ENCODE peak calls at places on chromosome 12, in ten cellular contexts. O, N, Q, S, X, K, M, F, J and R are unnamed samples.

GRCh38 chr12:42426733-42427132 is 100.8 kb downstream of the PPHLN1 start:
- DNase-seq in F (peak; percentile 72), N (no peak), S (no peak), O (no peak), K (no peak), M (peak; percentile 74), Q (no peak), J (no peak), X (peak; percentile 27), R (peak; percentile 70)

GRCh38 chr12:101200824-101201223 is 9.2 kb downstream of the SLC5A8 start:
- DNase-seq in S (no peak), Q (no peak), X (no peak), K (no peak), J (no peak), M (no peak), F (no peak), O (no peak), N (no peak), R (no peak)

GRCh38 chr12:71645268-71645667 is 18.4 kb downstream of the ZFC3H1 start:
- DNase-seq in K (no peak), Q (no peak), F (no peak), N (no peak), X (no peak), O (no peak), S (no peak), J (no peak), M (no peak), R (no peak)

GRCh38 chr12:49133590-49133989 is 2.4 kb upstream of the TUBA1B start:
- DNase-seq in Q (no peak), J (no peak), M (no peak), F (no peak), S (no peak), X (no peak), O (no peak), K (no peak), N (no peak), R (no peak)

GRCh38 chr12:26940820-26941219 is 2.5 kb downstream of the FGFR1OP2 start:
- DNase-seq in K (no peak), F (peak; percentile 15), J (no peak), M (peak; percentile 18), X (no peak), N (no peak), S (no peak), O (no peak), Q (no peak), R (peak; percentile 40)

GRCh38 chr12:132513458-132514135 is 23.6 kb downstream of the FBRSL1 start:
- DNase-seq in S (no peak), N (no peak), J (no peak), X (no peak), M (no peak), K (no peak), F (no peak), O (no peak), Q (no peak), R (no peak)

GRCh38 chr12:4483885-4484823 is 38.5 kb upstream of the FGF6 start:
- DNase-seq in K (no peak), S (no peak), J (no peak), Q (no peak), F (no peak), M (peak; percentile 96), X (no peak), O (no peak), N (no peak), R (no peak)

GRCh38 chr12:106096376-106096775 is 42.4 kb downstream of the NUAK1 start:
- DNase-seq in S (no peak), K (no peak), N (peak; percentile 82), X (peak; percentile 80), O (peak; percentile 31), Q (no peak), J (no peak), F (no peak), M (peak; percentile 18), R (no peak)

GRCh38 chr12:73384592-73384991 is 1112.4 kb downstream of the TRHDE start:
- DNase-seq in J (no peak), F (no peak), S (no peak), Q (no peak), O (no peak), K (no peak), N (no peak), X (no peak), M (no peak), R (no peak)

GRCh38 chr12:47212701-47213039 is 132.9 kb upstream of the AMIGO2 start:
- DNase-seq in M (no peak), J (no peak), X (no peak), O (no peak), N (no peak), Q (no peak), S (no peak), F (no peak), K (no peak), R (no peak)
- H3K4me3 ChIP-seq in M (no peak overlapping the region), J (no peak overlapping the region), X (no peak overlapping the region), O (no peak overlapping the region), N (no peak overlapping the region), Q (no peak overlapping the region), S (no peak overlapping the region), F (no peak overlapping the region), K (no peak overlapping the region), R (no peak overlapping the region)

GRCh38 chr12:114858388-114859146 is 174.6 kb upstream of the TBX3 start:
- DNase-seq in J (no peak), M (no peak), X (no peak), Q (no peak), S (no peak), K (no peak), O (no peak), N (no peak), F (no peak), R (no peak)
- TF ChIP-seq CTCF in J (no peak), M (no peak), X (peak; percentile 16), Q (no peak), S (no peak), K (peak; percentile 58), O (no peak), N (no peak), F (no peak), R (peak; percentile 33)

GRCh38 chr12:34297126-34297789 is 275.0 kb downstream of the ALG10 start:
- DNase-seq in X (no peak), S (no peak), N (peak; percentile 21), K (peak; percentile 1), F (no peak), J (no peak), Q (no peak), M (no peak), O (no peak), R (no peak)

GRCh38 chr12:34298176-34298970 is 276.1 kb downstream of the ALG10 start:
- DNase-seq in M (no peak), J (no peak), O (no peak), Q (no peak), K (peak; percentile 0), F (no peak), N (no peak), X (no peak), S (no peak), R (no peak)

GRCh38 chr12:34298971-34299801 is 276.9 kb downstream of the ALG10 start:
- DNase-seq in Q (no peak), F (no peak), K (no peak), S (no peak), J (no peak), O (no peak), X (no peak), M (no peak), N (no peak), R (no peak)

GRCh38 chr12:34296143-34297041 is 274.1 kb downstream of the ALG10 start:
- DNase-seq in N (peak; percentile 52), K (peak; percentile 2), O (no peak), F (no peak), S (no peak), J (peak; percentile 12), Q (no peak), M (no peak), X (no peak), R (no peak)

GRCh38 chr12:34297790-34298164 is 275.5 kb downstream of the ALG10 start:
- DNase-seq in F (no peak), O (no peak), S (no peak), N (no peak), J (no peak), M (no peak), X (no peak), K (peak; percentile 0), Q (no peak), R (no peak)
- H3K4me3 ChIP-seq in F (no peak overlapping the region), O (no peak overlapping the region), S (no peak overlapping the region), N (no peak overlapping the region), J (no peak overlapping the region), M (no peak overlapping the region), X (no peak overlapping the region), K (no peak overlapping the region), Q (no peak overlapping the region), R (no peak overlapping the region)

DNA sequence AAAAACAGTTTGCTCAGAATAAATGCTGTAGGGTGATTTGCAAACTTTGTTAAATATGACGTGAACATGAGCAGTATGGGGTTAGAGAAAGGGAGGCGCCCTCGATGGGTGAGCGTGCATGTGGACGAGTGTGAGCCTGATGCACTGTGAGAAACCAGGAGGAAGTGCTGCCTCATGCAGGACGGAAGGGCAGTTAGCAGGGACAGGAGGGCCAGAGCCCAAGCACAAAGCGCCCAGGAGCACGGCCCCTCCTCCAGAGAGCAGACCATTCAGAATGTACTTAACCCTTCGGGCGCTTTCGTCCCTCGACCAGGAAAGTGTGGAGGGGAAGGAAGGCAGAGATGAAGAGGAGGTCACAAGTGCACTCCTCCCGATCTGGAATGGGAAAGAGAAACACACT is 44.9 kb downstream of the TCHP start:
- DNase-seq in F (peak; percentile 82), J (no peak), N (no peak), K (no peak), X (peak; percentile 34), M (peak; percentile 72), S (peak; percentile 35), O (no peak), Q (no peak), R (peak; percentile 68)
- TF ChIP-seq CTCF in F (peak; percentile 15), J (no peak), N (no peak), K (no peak), X (no peak), M (peak; percentile 33), S (no peak), O (no peak), Q (no peak), R (no peak)

GRCh38 chr12:13727707-13728147 is 253.7 kb downstream of the GRIN2B start:
- DNase-seq in M (peak; percentile 12), N (no peak), Q (no peak), K (no peak), F (no peak), S (no peak), O (no peak), X (no peak), J (no peak), R (no peak)
- H3K4me3 ChIP-seq in M (no peak overlapping the region), N (no peak overlapping the region), Q (no peak overlapping the region), K (no peak overlapping the region), F (no peak overlapping the region), S (no peak overlapping the region), O (no peak overlapping the region), X (no peak overlapping the region), J (no peak overlapping the region), R (no peak overlapping the region)

GRCh38 chr12:103503546-103504480 is 8.0 kb upstream of the C12orf42 start:
- DNase-seq in N (no peak), Q (peak; percentile 28), S (no peak), K (peak; percentile 64), M (peak; percentile 61), F (no peak), O (no peak), X (no peak), J (no peak), R (no peak)
- TF ChIP-seq CTCF in N (no peak), Q (peak; percentile 44), S (no peak), K (peak; percentile 76), M (peak; percentile 25), F (no peak), O (peak; percentile 10), X (peak; percentile 2), J (peak; percentile 16), R (peak; percentile 19)

GRCh38 chr12:89880695-89881350 is 172.2 kb upstream of the ATP2B1 start:
- DNase-seq in N (no peak), K (no peak), X (no peak), S (no peak), J (no peak), F (no peak), M (no peak), O (no peak), Q (no peak), R (no peak)
- H3K4me3 ChIP-seq in N (no peak overlapping the region), K (no peak overlapping the region), X (no peak overlapping the region), S (no peak overlapping the region), J (no peak overlapping the region), F (no peak overlapping the region), M (no peak overlapping the region), O (no peak overlapping the region), Q (no peak overlapping the region), R (no peak overlapping the region)